ENCODE peak calls at places on chromosome 7, in nine cellular contexts. Y is H1, J is breast epithelium, G is HCT116, D is spleen, S is prostate gland, V is HepG2, F is suprapubic skin, I is GM23338. B is an unnamed sample.

GRCh38 chr7:94052398-94053180 is 48.4 kb upstream of the BET1 start:
- DNase-seq in S (no peak), V (no peak), F (no peak), J (no peak), I (peak; percentile 24), G (no peak), D (no peak), Y (no peak), B (no peak)

GRCh38 chr7:26065652-26066051 is 86.3 kb upstream of the NFE2L3 start:
- DNase-seq in S (no peak), D (no peak), V (no peak), F (no peak), Y (no peak), G (no peak), I (no peak), J (no peak), B (no peak)

GRCh38 chr7:92745241-92745640 is 91.1 kb downstream of the CDK6 start:
- DNase-seq in I (no peak), D (no peak), J (no peak), Y (no peak), S (no peak), F (no peak), G (no peak), V (no peak), B (no peak)

GRCh38 chr7:45710271-45711160 is 136.3 kb downstream of the ADCY1 start:
- DNase-seq in Y (peak; percentile 31), V (no peak), F (no peak), I (no peak), S (no peak), J (peak; percentile 36), D (peak; percentile 54), G (no peak), B (no peak)

GRCh38 chr7:42605800-42606199 is 306.1 kb downstream of the C7orf25 start:
- DNase-seq in J (no peak), V (no peak), Y (no peak), I (no peak), G (no peak), S (no peak), F (no peak), D (no peak), B (no peak)

GRCh38 chr7:38775503-38775902 is 133.5 kb downstream of the VPS41 start:
- DNase-seq in I (peak; percentile 55), D (no peak), J (no peak), V (no peak), Y (no peak), G (no peak), S (no peak), F (no peak), B (no peak)

GRCh38 chr7:120337308-120337907 is 64.4 kb downstream of the KCND2 start:
- DNase-seq in J (no peak), Y (no peak), D (no peak), S (no peak), I (peak; percentile 70), F (no peak), G (peak; percentile 21), V (peak; percentile 5), B (peak; percentile 2)

GRCh38 chr7:63925626-63926460 is 72.8 kb upstream of the ZNF722 start:
- DNase-seq in S (peak; percentile 95), G (no peak), V (no peak), I (no peak), J (peak; percentile 80), Y (no peak), F (no peak), D (peak; percentile 96), B (no peak)

GRCh38 chr7:3733541-3734140 is 432.6 kb downstream of the SDK1 start:
- DNase-seq in S (no peak), Y (no peak), I (no peak), V (no peak), G (no peak), D (no peak), J (no peak), F (no peak), B (no peak)

GRCh38 chr7:68613405-68613804 is 984.9 kb upstream of the AUTS2 start:
- DNase-seq in D (no peak), F (no peak), Y (no peak), S (no peak), G (no peak), V (no peak), J (no peak), I (no peak), B (no peak)

GRCh38 chr7:33550979-33551378 is 354.4 kb upstream of the BMPER start:
- DNase-seq in V (no peak), Y (no peak), I (no peak), D (no peak), G (no peak), F (no peak), S (no peak), J (no peak), B (no peak)

GRCh38 chr7:33554576-33554975 is 350.8 kb upstream of the BMPER start:
- DNase-seq in S (no peak), I (no peak), D (no peak), F (no peak), Y (no peak), G (no peak), V (no peak), J (no peak), B (no peak)

GRCh38 chr7:33558961-33559710 is 346.2 kb upstream of the BMPER start:
- DNase-seq in S (no peak), I (no peak), F (no peak), J (no peak), D (no peak), Y (no peak), V (no peak), G (no peak), B (no peak)

GRCh38 chr7:33554046-33554445 is 351.3 kb upstream of the BMPER start:
- DNase-seq in Y (no peak), D (no peak), G (no peak), S (no peak), J (no peak), V (no peak), F (no peak), I (no peak), B (no peak)

GRCh38 chr7:33556471-33556870 is 348.9 kb upstream of the BMPER start:
- DNase-seq in G (no peak), S (no peak), I (no peak), D (no peak), Y (no peak), V (no peak), F (no peak), J (no peak), B (no peak)
- TF ChIP-seq POLR2AphosphoS5 in G (no peak), S (no peak), I (no peak), D (no peak), Y (no peak), V (no peak), F (no peak), J (no peak), B (no peak)

GRCh38 chr7:424961-425793 is 94.5 kb downstream of the PDGFA start:
- DNase-seq in Y (peak; percentile 42), J (no peak), F (no peak), S (no peak), G (no peak), V (no peak), I (no peak), D (peak; percentile 68), B (no peak)
- TF ChIP-seq POLR2AphosphoS5 in Y (no peak), J (no peak), F (no peak), S (no peak), G (no peak), V (no peak), I (no peak), D (no peak), B (no peak)

DNA sequence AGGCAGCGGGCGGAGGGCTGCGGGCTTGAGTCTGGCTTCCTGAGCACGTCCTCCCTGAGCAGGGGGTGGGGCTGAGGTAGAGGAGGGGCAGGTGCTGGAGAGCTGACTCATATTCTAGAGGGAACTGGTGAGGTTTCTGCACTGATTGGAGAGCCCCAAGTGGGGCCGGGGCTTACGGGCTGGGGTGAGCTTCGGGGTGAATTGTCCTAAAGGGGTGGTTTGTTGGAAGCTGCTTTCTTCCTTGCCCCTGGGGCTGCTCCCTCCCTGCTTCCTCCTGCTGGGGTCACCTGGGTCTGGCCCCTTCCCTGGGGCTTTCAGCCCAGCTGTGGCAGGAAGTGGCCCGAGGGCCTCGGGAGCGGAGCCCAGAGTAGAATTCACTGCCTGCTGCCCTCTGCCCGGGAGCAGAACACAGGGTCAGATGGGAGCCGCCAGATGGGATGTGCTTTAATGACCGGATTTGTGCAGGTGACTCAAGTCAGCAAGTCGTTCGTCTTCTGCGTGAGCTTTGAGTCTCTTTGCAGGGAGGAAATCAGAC is 48.6 kb downstream of the FAM20C start:
- DNase-seq in Y (no peak), V (no peak), D (no peak), I (no peak), J (no peak), F (no peak), G (no peak), S (no peak), B (no peak)
- TF ChIP-seq POLR2AphosphoS5 in Y (no peak), V (no peak), D (no peak), I (no peak), J (no peak), F (no peak), G (no peak), S (no peak), B (no peak)

DNA sequence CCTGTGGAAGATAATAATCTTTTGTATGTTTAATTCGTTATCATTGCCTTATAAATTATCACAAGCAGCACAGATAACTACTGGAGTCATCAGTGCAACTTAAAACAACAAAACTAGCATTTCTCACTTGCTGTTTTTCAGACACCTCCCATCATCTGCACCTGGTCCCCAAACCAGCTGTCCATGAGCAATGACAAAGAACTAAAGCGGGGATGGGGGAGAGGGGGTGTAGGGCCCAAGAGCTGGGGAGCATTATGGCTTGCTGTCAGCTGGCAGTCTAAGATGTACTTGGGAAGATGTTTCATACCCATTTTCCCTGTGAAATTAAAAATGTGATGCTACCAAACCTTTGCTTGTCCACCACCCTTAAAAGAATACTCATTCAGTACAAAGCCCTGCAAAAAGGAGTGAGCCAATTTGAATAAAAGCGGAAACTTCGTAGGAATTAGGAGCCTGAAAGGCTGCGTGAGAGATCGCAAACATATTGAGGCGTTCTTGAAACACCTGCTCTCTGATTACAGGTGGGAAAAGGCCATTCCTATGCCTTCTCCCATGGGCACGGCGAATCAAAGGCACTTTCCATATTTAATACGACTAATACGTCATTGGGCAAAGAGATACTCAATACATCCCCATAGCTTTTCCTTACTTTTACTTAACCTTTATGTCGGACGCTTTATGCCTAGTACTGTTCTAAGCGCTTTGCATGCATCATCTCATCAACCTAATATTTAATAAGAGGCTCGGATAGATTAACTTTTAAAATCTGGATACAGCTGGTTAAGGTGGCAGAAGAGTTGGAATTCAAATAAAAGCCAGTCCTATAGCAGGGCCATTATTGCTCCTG is 31.0 kb upstream of the KMT2E start:
- DNase-seq in F (no peak), G (no peak), I (no peak), J (no peak), S (no peak), D (no peak), Y (no peak), V (no peak), B (no peak)
- TF ChIP-seq POLR2AphosphoS5 in F (no peak), G (no peak), I (no peak), J (no peak), S (no peak), D (no peak), Y (no peak), V (no peak), B (no peak)

GRCh38 chr7:91474074-91474473 is 209.8 kb downstream of the FZD1 start:
- DNase-seq in Y (no peak), J (no peak), I (no peak), D (no peak), F (no peak), G (no peak), V (no peak), S (no peak), B (no peak)
- TF ChIP-seq POLR2AphosphoS5 in Y (no peak), J (no peak), I (no peak), D (no peak), F (no peak), G (no peak), V (no peak), S (no peak), B (no peak)